ENCODE peak calls at places on chromosome 13, in nine cellular contexts. D, W, K, N, I, F, E, Y and S are unnamed samples.

GRCh38 chr13:73765651-73766384 is 368.4 kb downstream of the KLF12 start:
- DNase-seq in D (peak; percentile 44), F (peak; percentile 58), K (no peak), E (peak; percentile 54), I (no peak), N (peak; percentile 74), Y (no peak), W (peak; percentile 91), S (peak; percentile 33)

GRCh38 chr13:67726979-67727378 is 496.8 kb upstream of the PCDH9 start:
- DNase-seq in W (no peak), K (no peak), D (no peak), Y (no peak), E (peak; percentile 19), I (no peak), N (no peak), F (no peak), S (no peak)

GRCh38 chr13:110170020-110170790 is 136.8 kb downstream of the COL4A1 start:
- DNase-seq in W (no peak), N (no peak), F (no peak), D (no peak), K (no peak), E (no peak), I (no peak), Y (no peak), S (no peak)

GRCh38 chr13:109840201-109840892 is 54.0 kb upstream of the IRS2 start:
- DNase-seq in D (no peak), K (no peak), N (no peak), I (no peak), F (peak; percentile 56), E (no peak), Y (no peak), W (peak; percentile 57), S (no peak)

GRCh38 chr13:36420437-36420891 is 11.8 kb upstream of the CCNA1 start:
- DNase-seq in D (peak; percentile 68), Y (peak; percentile 61), K (peak; percentile 23), I (peak; percentile 18), E (peak; percentile 66), F (peak; percentile 59), N (peak; percentile 70), W (peak; percentile 85), S (peak; percentile 41)

GRCh38 chr13:33204130-33204927 is 81.2 kb downstream of the STARD13 start:
- DNase-seq in K (no peak), F (peak; percentile 90), E (peak; percentile 58), Y (no peak), W (peak; percentile 95), N (peak; percentile 71), D (no peak), I (no peak), S (peak; percentile 36)

GRCh38 chr13:29849731-29850212 is 645 bp downstream of the UBL3 start:
- DNase-seq in D (peak; percentile 66), F (peak; percentile 71), E (peak; percentile 71), Y (peak; percentile 41), W (peak; percentile 54), I (no peak), K (no peak), N (peak; percentile 67), S (peak; percentile 31)

GRCh38 chr13:44407891-44408290 is 34.3 kb downstream of the SERP2 start:
- DNase-seq in K (no peak), I (no peak), Y (peak; percentile 19), F (no peak), D (peak; percentile 26), W (no peak), N (no peak), E (no peak), S (no peak)

GRCh38 chr13:101988140-101988539 is 413.7 kb downstream of the FGF14 start:
- DNase-seq in E (no peak), D (no peak), N (no peak), W (no peak), Y (no peak), K (no peak), F (no peak), I (no peak), S (no peak)

GRCh38 chr13:59461411-59461810 is 702.3 kb downstream of the DIAPH3 start:
- DNase-seq in F (no peak), N (no peak), Y (no peak), D (no peak), W (no peak), I (no peak), K (no peak), E (no peak), S (no peak)

DNA sequence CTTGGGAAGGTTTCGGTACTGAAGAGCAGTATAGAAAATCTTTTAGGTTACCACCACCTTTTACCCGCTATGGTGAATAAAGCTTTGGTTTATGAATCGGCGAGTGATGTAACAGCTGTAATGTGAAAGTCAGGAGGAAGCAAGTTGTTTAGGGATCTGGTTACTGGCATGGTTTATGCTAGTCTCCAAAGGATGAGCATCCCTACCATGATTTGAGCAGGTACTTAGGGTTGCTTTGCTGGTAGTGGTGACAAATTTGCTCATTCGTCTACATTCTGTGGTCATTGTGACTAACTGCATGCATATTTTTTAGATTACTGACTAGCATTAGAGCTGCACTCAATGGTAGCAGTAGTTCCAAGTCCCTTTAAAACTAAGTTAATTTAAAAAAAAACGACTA is 104.1 kb downstream of the FRY start:
- DNase-seq in N (no peak), F (peak; percentile 89), D (no peak), K (peak; percentile 30), E (no peak), Y (no peak), W (no peak), I (no peak), S (no peak)
- H3K4me3 ChIP-seq in N (no peak overlapping the region), F (no peak overlapping the region), D (no peak overlapping the region), K (no peak overlapping the region), E (no peak overlapping the region), Y (no peak overlapping the region), W (no peak overlapping the region), I (no peak overlapping the region), S (peak overlapping the region; percentile 25)

GRCh38 chr13:48712141-48712540 is 58.4 kb downstream of the CYSLTR2 start:
- DNase-seq in I (no peak), W (no peak), Y (no peak), D (no peak), K (no peak), E (no peak), F (no peak), N (no peak), S (no peak)
- H3K9me3 ChIP-seq in I (peaks cover 10% of the 10 kb centered on the region), W (peaks cover 4% of the 10 kb centered on the region), Y (no peaks in the 10 kb centered on the region), D (no peaks in the 10 kb centered on the region), K (no peaks in the 10 kb centered on the region), E (no peaks in the 10 kb centered on the region), F (no peaks in the 10 kb centered on the region), N (no peaks in the 10 kb centered on the region), S (no peaks in the 10 kb centered on the region)

DNA sequence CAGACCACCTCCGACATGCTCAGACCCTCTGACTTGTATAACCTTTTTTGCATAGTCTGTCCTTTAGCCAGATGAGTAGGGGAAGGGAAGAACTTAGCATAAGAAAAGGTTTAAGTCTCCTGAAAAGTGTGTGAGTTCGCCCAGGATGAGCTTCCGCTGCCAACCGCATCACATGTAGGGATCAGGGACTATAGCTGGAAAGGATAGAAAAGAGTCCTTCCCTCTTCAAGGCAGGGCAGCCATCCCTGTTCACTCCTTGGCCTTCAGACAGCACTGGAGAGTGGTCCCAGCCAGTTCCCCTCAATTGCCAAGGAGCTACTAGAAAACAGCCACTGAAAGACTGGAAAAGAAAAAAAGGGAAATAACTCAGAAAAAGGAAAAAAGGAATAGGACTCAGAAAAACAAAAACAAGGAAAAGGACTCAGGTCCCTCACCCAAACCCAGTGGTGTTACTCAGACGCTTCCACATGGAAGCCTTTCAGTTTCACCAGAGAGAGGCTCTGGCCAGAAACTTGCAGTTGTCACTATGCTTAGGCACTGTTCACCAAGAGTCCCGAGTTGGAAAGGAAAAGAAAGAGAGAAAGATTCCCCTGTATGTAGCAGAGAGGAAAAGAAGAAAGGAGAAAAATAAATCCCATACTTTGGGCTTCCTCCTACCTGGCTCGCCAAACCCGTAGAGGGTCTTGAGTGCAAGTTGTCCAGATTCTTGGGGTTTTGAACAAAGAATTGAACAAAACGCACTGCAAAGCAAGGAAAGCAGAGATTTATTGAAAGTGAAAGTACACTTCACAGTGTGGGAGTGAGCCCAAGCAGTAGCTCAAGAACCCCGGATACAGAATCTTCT is 5.6 kb upstream of the TM9SF2 start:
- DNase-seq in N (no peak), W (no peak), F (no peak), I (no peak), D (no peak), K (no peak), E (no peak), Y (no peak), S (no peak)
- H3K4me3 ChIP-seq in N (peak overlapping the region; percentile 37), W (no peak overlapping the region), F (peak overlapping the region; percentile 29), I (peak overlapping the region; percentile 82), D (peak overlapping the region; percentile 28), K (peak overlapping the region; percentile 10), E (peak overlapping the region; percentile 67), Y (peak overlapping the region; percentile 28), S (peak overlapping the region; percentile 74)

DNA sequence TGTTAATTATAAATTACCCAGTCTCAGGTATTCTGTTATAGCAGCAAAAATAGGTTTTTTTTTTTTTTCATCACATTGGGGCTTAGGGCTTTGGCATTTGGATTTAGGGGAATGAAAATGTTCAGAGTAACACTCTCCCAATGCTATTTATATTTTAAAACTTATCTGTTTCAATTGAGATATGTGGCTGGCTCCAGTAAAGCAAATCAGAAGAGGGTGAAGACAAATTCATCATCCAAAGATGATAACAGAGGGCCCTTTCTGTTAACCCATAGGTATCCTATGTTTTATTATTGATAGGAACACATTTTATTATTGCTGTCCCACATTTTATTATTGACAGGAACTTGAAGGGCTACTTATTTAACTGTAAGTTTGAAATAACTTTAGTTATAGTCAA is 20.5 kb upstream of the TNFRSF19 start:
- DNase-seq in Y (no peak), I (no peak), K (no peak), W (no peak), N (no peak), F (no peak), D (no peak), E (no peak), S (no peak)
- H3K9me3 ChIP-seq in Y (no peaks in the 10 kb centered on the region), I (no peaks in the 10 kb centered on the region), K (no peaks in the 10 kb centered on the region), W (no peaks in the 10 kb centered on the region), N (no peaks in the 10 kb centered on the region), F (peaks cover 5% of the 10 kb centered on the region), D (no peaks in the 10 kb centered on the region), E (no peaks in the 10 kb centered on the region), S (no peaks in the 10 kb centered on the region)

GRCh38 chr13:113726961-113727411 is 32.0 kb upstream of the TMEM255B start:
- DNase-seq in W (peak; percentile 27), D (no peak), Y (no peak), N (no peak), I (no peak), K (no peak), E (peak; percentile 70), F (peak; percentile 31), S (no peak)
- H3K4me3 ChIP-seq in W (no peak overlapping the region), D (no peak overlapping the region), Y (no peak overlapping the region), N (no peak overlapping the region), I (peak overlapping the region; percentile 53), K (no peak overlapping the region), E (no peak overlapping the region), F (no peak overlapping the region), S (no peak overlapping the region)